ENCODE peak calls at places on chromosomes 2 and 18, in nine cellular contexts. Z, D, A, Y, F, J, E, S and U are unnamed samples.

GRCh38 chr2:130337735-130338325 is 4.9 kb upstream of the IMP4 start:
- DNase-seq in Z (peak), D (no peak), A (no peak), Y (no peak), F (no peak), J (no peak), E (no peak), S (peak), U (peak)

GRCh38 chr2:20167356-20167755 is 57.6 kb downstream of the SDC1 start:
- DNase-seq in Z (no peak), D (no peak), A (no peak), Y (no peak), F (no peak), J (no peak), E (no peak), S (no peak), U (no peak)

GRCh38 chr2:55026202-55026601 is 24.0 kb downstream of the RTN4 start:
- DNase-seq in Z (no peak), D (no peak), A (no peak), Y (no peak), F (no peak), J (no peak), E (no peak), S (peak), U (no peak)

GRCh38 chr2:56613917-56614316 is 430.1 kb downstream of the CCDC85A start:
- DNase-seq in Z (peak), D (no peak), A (no peak), Y (no peak), F (no peak), J (no peak), E (no peak), S (peak), U (no peak)

GRCh38 chr18:49531678-49532153 is 30.1 kb upstream of the LIPG start:
- DNase-seq in Z (no peak), D (no peak), A (no peak), Y (no peak), F (no peak), J (no peak), E (no peak), S (no peak), U (no peak)

GRCh38 chr2:91442246-91442905 is 2750.9 kb downstream of the RPIA start:
- DNase-seq in Z (no peak), D (no peak), A (peak), Y (peak), F (no peak), J (peak), E (no peak), S (no peak), U (no peak)

GRCh38 chr18:9101730-9102390 is 639 bp upstream of the NDUFV2 start:
- DNase-seq in Z (no peak), D (no peak), A (peak), Y (no peak), F (no peak), J (no peak), E (peak), S (peak), U (peak)

GRCh38 chr2:157837851-157838441 is 38.2 kb downstream of the ACVR1 start:
- DNase-seq in Z (no peak), D (no peak), A (no peak), Y (peak), F (no peak), J (no peak), E (no peak), S (peak), U (no peak)

GRCh38 chr2:102771114-102771513 is 9.3 kb downstream of the TMEM182 start:
- DNase-seq in Z (peak), D (no peak), A (no peak), Y (no peak), F (no peak), J (no peak), E (no peak), S (no peak), U (no peak)

GRCh38 chr18:57353940-57354461 is 1.6 kb downstream of the ST8SIA3 start:
- DNase-seq in Z (no peak), D (no peak), A (peak), Y (peak), F (peak), J (no peak), E (peak), S (no peak), U (no peak)

GRCh38 chr2:206627632-206628031 is 14.7 kb upstream of the FAM237A start:
- DNase-seq in Z (no peak), D (no peak), A (no peak), Y (no peak), F (no peak), J (no peak), E (no peak), S (no peak), U (no peak)

GRCh38 chr2:35857541-35857940 is 498.0 kb upstream of the CRIM1 start:
- DNase-seq in Z (no peak), D (no peak), A (no peak), Y (no peak), F (no peak), J (no peak), E (no peak), S (no peak), U (no peak)

GRCh38 chr2:164721425-164721824 is 100.1 kb upstream of the GRB14 start:
- DNase-seq in Z (no peak), D (no peak), A (no peak), Y (no peak), F (no peak), J (no peak), E (no peak), S (no peak), U (no peak)

GRCh38 chr18:1914489-1914888 is 656.8 kb downstream of the METTL4 start:
- DNase-seq in Z (no peak), D (no peak), A (peak), Y (peak), F (no peak), J (no peak), E (no peak), S (peak), U (no peak)

GRCh38 chr18:28854964-28855363 is 678.0 kb upstream of the CDH2 start:
- DNase-seq in Z (no peak), D (no peak), A (no peak), Y (peak), F (no peak), J (no peak), E (no peak), S (peak), U (peak)

GRCh38 chr2:68912732-68913131 is 40.0 kb downstream of the GKN2 start:
- DNase-seq in Z (no peak), D (no peak), A (no peak), Y (no peak), F (no peak), J (no peak), E (no peak), S (no peak), U (no peak)

GRCh38 chr2:187890690-187891089 is 336.5 kb upstream of the TFPI start:
- DNase-seq in Z (no peak), D (no peak), A (no peak), Y (no peak), F (no peak), J (no peak), E (no peak), S (peak), U (no peak)

GRCh38 chr18:21747764-21748693 is 7.4 kb downstream of the MIB1 start:
- DNase-seq in Z (no peak), D (no peak), A (no peak), Y (no peak), F (no peak), J (no peak), E (no peak), S (peak), U (no peak)

GRCh38 chr2:43333656-43334144 is 107.3 kb upstream of the ZFP36L2 start:
- DNase-seq in Z (no peak), D (no peak), A (no peak), Y (no peak), F (no peak), J (no peak), E (peak), S (peak), U (no peak)

GRCh38 chr2:229980440-229981184 is 58.3 kb downstream of the FBXO36 start:
- DNase-seq in Z (peak), D (no peak), A (no peak), Y (peak), F (no peak), J (no peak), E (peak), S (peak), U (peak)

GRCh38 chr2:126811101-126811500 is 87.6 kb upstream of the TEX51 start:
- DNase-seq in Z (no peak), D (no peak), A (no peak), Y (no peak), F (no peak), J (no peak), E (no peak), S (no peak), U (no peak)

GRCh38 chr2:53033416-53033815 is 734.2 kb upstream of the CHAC2 start:
- DNase-seq in Z (no peak), D (no peak), A (no peak), Y (no peak), F (no peak), J (no peak), E (no peak), S (peak), U (peak)

GRCh38 chr18:77650799-77651385 is 401.2 kb downstream of the GALR1 start:
- DNase-seq in Z (no peak), D (peak), A (peak), Y (peak), F (peak), J (peak), E (peak), S (peak), U (peak)

GRCh38 chr2:46170011-46170410 is 127.2 kb upstream of the EPAS1 start:
- DNase-seq in Z (no peak), D (no peak), A (no peak), Y (peak), F (no peak), J (no peak), E (no peak), S (no peak), U (no peak)

GRCh38 chr2:28393115-28393836 is 618 bp downstream of the FOSL2 start:
- DNase-seq in Z (no peak), D (no peak), A (no peak), Y (peak), F (peak), J (no peak), E (peak), S (peak), U (peak)

GRCh38 chr2:158575051-158575635 is 118.4 kb downstream of the PKP4 start:
- DNase-seq in Z (no peak), D (no peak), A (no peak), Y (no peak), F (no peak), J (no peak), E (no peak), S (peak), U (peak)

GRCh38 chr2:222733846-222734689 is 62.6 kb downstream of the MOGAT1 start:
- DNase-seq in Z (no peak), D (no peak), A (no peak), Y (peak), F (no peak), J (no peak), E (peak), S (peak), U (no peak)

GRCh38 chr2:142914507-142915313 is 37.2 kb downstream of the KYNU start:
- DNase-seq in Z (no peak), D (no peak), A (no peak), Y (peak), F (no peak), J (no peak), E (no peak), S (no peak), U (no peak)

GRCh38 chr18:59900222-59901128 is 679 bp downstream of the PMAIP1 start:
- DNase-seq in Z (no peak), D (peak), A (no peak), Y (peak), F (peak), J (peak), E (peak), S (peak), U (no peak)